ENCODE peak calls at places on chromosomes 7 and 10, in five cellular contexts. M, Y, C, L and K are unnamed samples.

GRCh38 chr7:37128644-37129043 is 320.0 kb downstream of the ELMO1 start:
- DNase-seq in C (no peak), Y (no peak), M (no peak), L (no peak), K (no peak)

GRCh38 chr10:14236341-14236740 is 94.4 kb downstream of the FRMD4A start:
- DNase-seq in M (no peak), C (no peak), Y (no peak), L (no peak), K (no peak)

GRCh38 chr10:126080879-126081331 is 184.5 kb downstream of the FANK1 start:
- DNase-seq in C (no peak), Y (no peak), L (no peak), M (no peak), K (no peak)

GRCh38 chr7:105741993-105742392 is 134.4 kb downstream of the ATXN7L1 start:
- DNase-seq in C (no peak), M (no peak), Y (no peak), L (no peak), K (no peak)

GRCh38 chr7:97118306-97118917 is 914 bp downstream of the SDHAF3 start:
- DNase-seq in L (no peak), M (peak), Y (no peak), C (no peak), K (no peak)

GRCh38 chr10:62454696-62455451 is 80.7 kb downstream of the ZNF365 start:
- DNase-seq in C (peak), Y (no peak), M (no peak), L (no peak), K (no peak)

GRCh38 chr10:62019013-62019684 is 117.7 kb downstream of the ARID5B start:
- DNase-seq in M (no peak), C (no peak), Y (no peak), L (no peak), K (no peak)

GRCh38 chr10:48533951-48534720 is 70.7 kb downstream of the ARHGAP22 start:
- DNase-seq in M (no peak), Y (no peak), L (no peak), C (no peak), K (no peak)

GRCh38 chr10:48612241-48612943 is 7.5 kb upstream of the ARHGAP22 start:
- DNase-seq in Y (no peak), C (peak), L (no peak), M (no peak), K (no peak)

GRCh38 chr7:120658516-120658915 is 199.4 kb downstream of the TSPAN12 start:
- DNase-seq in C (no peak), M (no peak), L (no peak), Y (no peak), K (no peak)

GRCh38 chr10:44747593-44748172 is 163.5 kb upstream of the TMEM72 start:
- DNase-seq in M (no peak), L (no peak), C (no peak), Y (no peak), K (no peak)

GRCh38 chr7:132573237-132573636 is 3.0 kb downstream of the PLXNA4 start:
- DNase-seq in C (no peak), Y (no peak), L (no peak), M (no peak), K (no peak)

GRCh38 chr7:1248459-1249131 is 15.9 kb downstream of the UNCX start:
- DNase-seq in L (no peak), M (no peak), Y (no peak), C (no peak), K (no peak)

GRCh38 chr7:19957664-19958063 is 184.2 kb upstream of the TMEM196 start:
- DNase-seq in Y (no peak), C (no peak), M (no peak), L (no peak), K (no peak)

GRCh38 chr7:27062946-27063345 is 32.9 kb downstream of the HOXA1 start:
- DNase-seq in L (no peak), C (no peak), M (no peak), Y (no peak), K (no peak)

GRCh38 chr10:117186832-117187615 is 10.3 kb upstream of the KCNK18 start:
- DNase-seq in C (no peak), Y (no peak), L (no peak), M (no peak), K (no peak)

GRCh38 chr7:123975049-123975448 is 50.0 kb downstream of the SPAM1 start:
- DNase-seq in M (peak), L (no peak), Y (no peak), C (no peak), K (no peak)